ENCODE peak calls at places on chromosomes 4 and X, in five cellular contexts. A is GM12865, O is occipital lobe, P is foreskin fibroblast, H is HS-5. X is an unnamed sample.

GRCh38 chrX:65894138-65894537 is 145.7 kb downstream of the VSIG4 start:
- DNase-seq in A (peak), P (no peak), O (no peak), H (no peak), X (no peak)

GRCh38 chrX:9466115-9466495 is 1.2 kb downstream of the TBL1X start:
- DNase-seq in A (peak), O (no peak), P (peak), H (no peak), X (no peak)

GRCh38 chr4:108055787-108056186 is 66.1 kb downstream of the HADH start:
- DNase-seq in P (no peak), H (no peak), A (no peak), O (no peak), X (no peak)

GRCh38 chrX:139945075-139945474 is 12.2 kb upstream of the ATP11C start:
- DNase-seq in P (no peak), O (no peak), A (no peak), H (no peak), X (no peak)

GRCh38 chr4:82652062-82652461 is 90.3 kb upstream of the TMEM150C start:
- DNase-seq in A (no peak), H (no peak), O (no peak), P (peak), X (no peak)

GRCh38 chr4:62512271-62512670 is 1312.1 kb downstream of the ADGRL3 start:
- DNase-seq in A (no peak), H (no peak), O (no peak), P (no peak), X (no peak)

GRCh38 chr4:142248946-142249345 is 597.2 kb downstream of the INPP4B start:
- DNase-seq in P (peak), O (no peak), H (peak), A (no peak), X (no peak)

GRCh38 chr4:169410839-169411770 is 140.3 kb upstream of the SH3RF1 start:
- DNase-seq in O (no peak), A (peak), H (no peak), P (peak), X (no peak)

GRCh38 chr4:52574036-52574435 is 85.1 kb downstream of the USP46 start:
- DNase-seq in H (no peak), O (no peak), P (no peak), A (no peak), X (no peak)

GRCh38 chrX:23118890-23119527 is 119.2 kb downstream of the DDX53 start:
- DNase-seq in P (no peak), O (no peak), A (no peak), H (no peak), X (no peak)

GRCh38 chr4:22881416-22881815 is 188.7 kb downstream of the GBA3 start:
- DNase-seq in A (no peak), P (no peak), O (no peak), H (no peak), X (no peak)

GRCh38 chr4:137623013-137623412 is 90.7 kb upstream of the PCDH18 start:
- DNase-seq in H (no peak), O (no peak), A (peak), P (no peak), X (no peak)

GRCh38 chr4:109434007-109434792 is 585 bp downstream of the SEC24B start:
- DNase-seq in A (peak), P (peak), O (peak), H (no peak), X (no peak)

GRCh38 chr4:74665346-74665745 is 129.0 kb downstream of the BTC start:
- DNase-seq in O (no peak), H (no peak), P (no peak), A (no peak), X (no peak)

GRCh38 chr4:27009539-27009938 is 148.9 kb downstream of the STIM2 start:
- DNase-seq in A (no peak), O (no peak), P (peak), H (no peak), X (no peak)

GRCh38 chr4:134145369-134145768 is 56.2 kb downstream of the PABPC4L start:
- DNase-seq in O (no peak), H (no peak), P (no peak), A (no peak), X (no peak)

GRCh38 chr4:164357957-164358356 is 396.0 kb upstream of the SMIM31 start:
- DNase-seq in O (no peak), P (no peak), A (no peak), H (peak), X (no peak)

GRCh38 chr4:24768006-24768405 is 27.4 kb upstream of the SOD3 start:
- DNase-seq in O (no peak), A (peak), H (no peak), P (no peak), X (no peak)

GRCh38 chrX:104254442-104255115 is at the start of gene ESX1:
- DNase-seq in H (no peak), A (no peak), O (no peak), P (peak), X (no peak)

GRCh38 chr4:24065974-24066373 is 176.1 kb upstream of the PPARGC1A start:
- DNase-seq in P (no peak), H (no peak), A (no peak), O (no peak), X (no peak)

GRCh38 chrX:141175786-141176185 is 1.1 kb downstream of the LDOC1 start:
- DNase-seq in P (no peak), A (no peak), H (no peak), O (no peak), X (no peak)